ENCODE peak calls at places on chromosomes 2 and 18, in eight cellular contexts. L is putamen; D is fibroblast of lung; G is AG08396; B is CD8-positive, alpha-beta T cell; H is GM13976; O is stimulated activated CD8-positive, alpha-beta memory T cell treated with anti-CD3 and anti-CD28 coated beads, Interleukin-15, amount 100 ng/mL, for 24 hours; W is Kasumi-1. F is an unnamed sample.

GRCh38 chr2:24509840-24510239 is 18.8 kb downstream of the NCOA1 start:
- DNase-seq in G (no peak), O (no peak), H (no peak), W (no peak), D (no peak), B (no peak), L (no peak), F (no peak)

GRCh38 chr2:201191132-201191875 is 8.4 kb downstream of the CASP10 start:
- DNase-seq in W (peak), G (no peak), H (no peak), L (peak), D (no peak), O (no peak), B (no peak), F (no peak)

GRCh38 chr2:6518361-6518760 is 347.3 kb downstream of the CMPK2 start:
- DNase-seq in G (no peak), H (no peak), B (no peak), O (no peak), W (no peak), D (no peak), L (no peak), F (no peak)

GRCh38 chr2:229725716-229726346 is 11.5 kb upstream of the DNER start:
- DNase-seq in H (no peak), B (no peak), L (no peak), O (no peak), D (peak), G (peak), W (no peak), F (peak)

GRCh38 chr18:33560686-33561370 is 17.2 kb upstream of the ASXL3 start:
- DNase-seq in W (no peak), H (no peak), D (peak), G (no peak), B (no peak), O (no peak), L (no peak), F (peak)

GRCh38 chr2:16756831-16757644 is 91.4 kb upstream of the CYRIA start:
- DNase-seq in H (peak), L (peak), G (peak), W (peak), D (peak), O (peak), B (peak), F (peak)

GRCh38 chr2:11073791-11074190 is 81.5 kb upstream of the SLC66A3 start:
- DNase-seq in H (no peak), D (peak), O (no peak), G (peak), L (no peak), B (no peak), W (no peak), F (peak)

GRCh38 chr2:232979871-232980461 is 33.1 kb downstream of the NGEF start:
- DNase-seq in G (peak), H (no peak), L (peak), W (no peak), D (peak), O (no peak), B (no peak), F (peak)

GRCh38 chr18:33540392-33540791 is 37.6 kb upstream of the ASXL3 start:
- DNase-seq in O (no peak), G (no peak), B (no peak), L (no peak), W (no peak), H (no peak), D (no peak), F (no peak)

GRCh38 chr2:9950521-9951271 is 797 bp upstream of the GRHL1 start:
- DNase-seq in G (peak), D (peak), B (peak), L (no peak), O (no peak), W (no peak), H (peak), F (peak)

GRCh38 chr2:23606968-23607367 is 222.0 kb downstream of the KLHL29 start:
- DNase-seq in O (no peak), D (peak), H (no peak), B (no peak), W (no peak), G (peak), L (no peak), F (peak)

GRCh38 chr2:105400138-105400540 is 1.3 kb upstream of the FHL2 start:
- DNase-seq in B (no peak), W (no peak), D (no peak), L (no peak), G (no peak), O (no peak), H (no peak), F (no peak)

GRCh38 chr2:13585732-13586131 is 869.0 kb downstream of the TRIB2 start:
- DNase-seq in B (no peak), D (no peak), H (no peak), O (no peak), G (no peak), L (no peak), W (no peak), F (no peak)

GRCh38 chr2:10139536-10139935 is 17.0 kb downstream of the RRM2 start:
- DNase-seq in O (no peak), B (no peak), G (no peak), W (no peak), L (no peak), D (no peak), H (peak), F (no peak)

GRCh38 chr2:228649447-228649846 is 468.0 kb upstream of the SPHKAP start:
- DNase-seq in G (no peak), H (no peak), W (no peak), D (no peak), L (no peak), O (no peak), B (no peak), F (no peak)

GRCh38 chr18:45379903-45380302 is 235.4 kb upstream of the SLC14A2 start:
- DNase-seq in L (no peak), G (no peak), O (no peak), D (peak), W (no peak), H (no peak), B (no peak), F (no peak)

GRCh38 chr2:223594259-223594658 is 7.9 kb downstream of the SCG2 start:
- DNase-seq in W (no peak), D (no peak), G (no peak), B (no peak), L (no peak), H (no peak), O (no peak), F (no peak)

GRCh38 chr2:179915395-179915992 is 54.1 kb upstream of the ZNF385B start:
- DNase-seq in G (no peak), D (no peak), W (no peak), O (no peak), B (no peak), L (no peak), H (no peak), F (no peak)